ENCODE peak calls at places on chromosomes 16 and 17, in eight cellular contexts. J is body of pancreas; I is fibroblast of mammary gland; D is CD8-positive, alpha-beta memory T cell; C is lower leg skin; F is OCI-LY7; L is HAP-1; O is SJSA1. A is an unnamed sample.

GRCh38 chr17:29143894-29144293 is 36.3 kb downstream of the MYO18A start:
- DNase-seq in O (no peak), D (no peak), J (no peak), I (no peak), L (peak; percentile 41), C (no peak), F (peak; percentile 59), A (no peak)

GRCh38 chr17:17344507-17345293 is 41.5 kb downstream of the NT5M start:
- DNase-seq in F (no peak), L (peak; percentile 5), O (peak; percentile 28), I (no peak), C (no peak), J (no peak), D (no peak), A (no peak)

GRCh38 chr17:78032166-78032565 is 73.7 kb downstream of the TNRC6C start:
- DNase-seq in O (no peak), I (peak; percentile 63), L (no peak), J (no peak), C (no peak), F (no peak), D (no peak), A (no peak)

GRCh38 chr17:39547713-39548478 is 59.8 kb downstream of the NEUROD2 start:
- DNase-seq in C (peak; percentile 67), F (peak; percentile 63), D (peak; percentile 54), J (peak; percentile 55), L (peak; percentile 81), I (peak; percentile 40), O (peak; percentile 59), A (peak; percentile 31)

GRCh38 chr16:63066552-63066951 is 1030.3 kb upstream of the CDH8 start:
- DNase-seq in I (no peak), D (no peak), L (no peak), J (no peak), F (no peak), C (no peak), O (no peak), A (no peak)

GRCh38 chr17:28974451-28974850 is 23.1 kb upstream of the PHF12 start:
- DNase-seq in J (no peak), D (no peak), F (no peak), C (no peak), L (no peak), I (no peak), O (no peak), A (no peak)

GRCh38 chr16:66996983-66997358 is 8.6 kb downstream of the CES4A start:
- DNase-seq in D (no peak), I (no peak), F (no peak), L (no peak), O (no peak), C (no peak), J (no peak), A (no peak)

GRCh38 chr17:78314683-78315354 is 45.1 kb downstream of the SOCS3 start:
- DNase-seq in J (no peak), F (no peak), D (no peak), L (no peak), I (peak; percentile 41), C (no peak), O (no peak), A (no peak)

GRCh38 chr17:60154616-60155426 is 5.0 kb downstream of the CA4 start:
- DNase-seq in I (peak; percentile 95), J (peak; percentile 34), F (no peak), O (no peak), D (no peak), C (no peak), L (peak; percentile 43), A (no peak)

GRCh38 chr17:49575524-49576120 is at the start of gene NXPH3:
- DNase-seq in L (peak; percentile 82), F (peak; percentile 41), J (peak; percentile 49), D (peak; percentile 55), O (peak; percentile 75), I (peak; percentile 33), C (no peak), A (no peak)

GRCh38 chr17:75288784-75289121 is 480 bp downstream of the SLC25A19 start:
- DNase-seq in I (no peak), F (peak; percentile 78), L (peak; percentile 74), D (no peak), J (no peak), C (no peak), O (no peak), A (peak; percentile 32)

GRCh38 chr17:57478851-57479250 is 222.5 kb downstream of the MSI2 start:
- DNase-seq in I (no peak), C (no peak), J (no peak), F (no peak), D (no peak), L (no peak), O (no peak), A (no peak)

GRCh38 chr17:29154516-29155234 is 25.5 kb downstream of the MYO18A start:
- DNase-seq in L (no peak), I (no peak), J (no peak), F (no peak), D (no peak), C (no peak), O (no peak), A (no peak)

GRCh38 chr16:69223882-69224281 is 36.9 kb downstream of the SNTB2 start:
- DNase-seq in F (no peak), J (no peak), D (no peak), O (no peak), I (peak; percentile 90), L (no peak), C (no peak), A (no peak)

GRCh38 chr17:64020068-64020766 is at the start of gene ICAM2:
- DNase-seq in C (peak; percentile 54), I (no peak), L (no peak), J (peak; percentile 76), O (no peak), D (peak; percentile 98), F (peak; percentile 91), A (peak; percentile 98)

GRCh38 chr16:46918905-46919792 is 35.0 kb downstream of the GPT2 start:
- DNase-seq in F (peak; percentile 72), C (no peak), I (no peak), D (no peak), O (no peak), J (peak; percentile 97), L (no peak), A (no peak)

GRCh38 chr16:46915483-46916025 is 31.4 kb downstream of the GPT2 start:
- DNase-seq in C (no peak), D (no peak), J (no peak), L (no peak), I (no peak), O (no peak), F (no peak), A (no peak)

GRCh38 chr16:46918400-46918799 is 34.2 kb downstream of the GPT2 start:
- DNase-seq in J (no peak), F (no peak), O (no peak), I (no peak), C (no peak), D (no peak), L (no peak), A (no peak)

GRCh38 chr16:46914556-46915201 is 30.5 kb downstream of the GPT2 start:
- DNase-seq in D (no peak), I (no peak), L (no peak), F (no peak), C (no peak), J (no peak), O (no peak), A (no peak)

DNA sequence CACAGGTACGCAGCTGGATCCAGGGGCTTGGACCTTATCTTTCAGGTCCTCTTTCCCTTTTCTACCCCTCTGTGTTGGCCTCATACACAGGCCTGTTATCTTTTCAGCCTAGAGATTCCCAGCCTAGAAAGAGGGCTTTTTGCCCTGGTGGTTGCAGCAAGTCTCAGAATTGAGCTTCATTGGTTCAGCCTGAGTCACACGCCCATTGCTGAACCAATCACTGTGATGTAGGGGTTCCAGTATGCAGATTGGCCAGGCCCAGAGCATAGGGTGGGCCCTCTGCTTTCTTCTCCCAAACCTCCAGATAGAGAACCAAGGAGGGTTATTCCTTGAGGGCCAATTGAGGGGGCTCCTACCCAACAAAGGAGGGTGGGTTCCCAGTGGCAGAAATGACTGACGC is 32.8 kb downstream of the GPT2 start:
- DNase-seq in O (no peak), L (no peak), J (no peak), F (peak; percentile 37), I (peak; percentile 21), C (no peak), D (no peak), A (peak; percentile 21)
- H3K4me3 ChIP-seq in O (no peak overlapping the region), L (no peak overlapping the region), J (no peak overlapping the region), F (no peak overlapping the region), I (no peak overlapping the region), C (no peak overlapping the region), D (no peak overlapping the region), A (no peak overlapping the region)

DNA sequence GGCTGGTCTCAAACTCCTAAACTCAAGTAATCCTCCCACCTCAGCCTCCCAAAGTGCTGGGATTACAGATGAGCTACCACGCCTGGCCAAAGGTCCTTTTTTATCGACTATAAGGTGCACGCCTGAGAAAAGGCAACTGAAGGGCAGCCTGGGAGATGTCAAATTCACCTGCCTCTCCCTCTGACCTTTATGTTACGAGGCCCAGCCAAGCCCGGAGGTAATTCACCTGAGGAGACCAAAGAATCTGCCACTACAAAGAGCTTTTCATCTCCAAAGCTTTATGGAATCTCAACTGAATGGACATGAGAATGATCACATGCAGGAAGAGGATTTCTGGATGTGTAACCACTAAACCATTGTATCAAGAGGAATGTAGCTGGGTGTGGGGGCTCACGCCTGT is 37.2 kb downstream of the LYRM1 start:
- DNase-seq in C (no peak), L (no peak), F (no peak), O (no peak), D (no peak), I (no peak), J (no peak), A (no peak)
- H3K4me3 ChIP-seq in C (no peak overlapping the region), L (no peak overlapping the region), F (no peak overlapping the region), O (no peak overlapping the region), D (no peak overlapping the region), I (no peak overlapping the region), J (no peak overlapping the region), A (no peak overlapping the region)

GRCh38 chr17:81735181-81736102 is 23.4 kb downstream of the SLC25A10 start:
- DNase-seq in L (no peak), O (no peak), F (no peak), J (peak; percentile 57), D (no peak), I (peak; percentile 53), C (peak; percentile 62), A (no peak)
- H3K4me3 ChIP-seq in L (no peak overlapping the region), O (no peak overlapping the region), F (no peak overlapping the region), J (no peak overlapping the region), D (no peak overlapping the region), I (no peak overlapping the region), C (no peak overlapping the region), A (peak overlapping the region; percentile 29)

DNA sequence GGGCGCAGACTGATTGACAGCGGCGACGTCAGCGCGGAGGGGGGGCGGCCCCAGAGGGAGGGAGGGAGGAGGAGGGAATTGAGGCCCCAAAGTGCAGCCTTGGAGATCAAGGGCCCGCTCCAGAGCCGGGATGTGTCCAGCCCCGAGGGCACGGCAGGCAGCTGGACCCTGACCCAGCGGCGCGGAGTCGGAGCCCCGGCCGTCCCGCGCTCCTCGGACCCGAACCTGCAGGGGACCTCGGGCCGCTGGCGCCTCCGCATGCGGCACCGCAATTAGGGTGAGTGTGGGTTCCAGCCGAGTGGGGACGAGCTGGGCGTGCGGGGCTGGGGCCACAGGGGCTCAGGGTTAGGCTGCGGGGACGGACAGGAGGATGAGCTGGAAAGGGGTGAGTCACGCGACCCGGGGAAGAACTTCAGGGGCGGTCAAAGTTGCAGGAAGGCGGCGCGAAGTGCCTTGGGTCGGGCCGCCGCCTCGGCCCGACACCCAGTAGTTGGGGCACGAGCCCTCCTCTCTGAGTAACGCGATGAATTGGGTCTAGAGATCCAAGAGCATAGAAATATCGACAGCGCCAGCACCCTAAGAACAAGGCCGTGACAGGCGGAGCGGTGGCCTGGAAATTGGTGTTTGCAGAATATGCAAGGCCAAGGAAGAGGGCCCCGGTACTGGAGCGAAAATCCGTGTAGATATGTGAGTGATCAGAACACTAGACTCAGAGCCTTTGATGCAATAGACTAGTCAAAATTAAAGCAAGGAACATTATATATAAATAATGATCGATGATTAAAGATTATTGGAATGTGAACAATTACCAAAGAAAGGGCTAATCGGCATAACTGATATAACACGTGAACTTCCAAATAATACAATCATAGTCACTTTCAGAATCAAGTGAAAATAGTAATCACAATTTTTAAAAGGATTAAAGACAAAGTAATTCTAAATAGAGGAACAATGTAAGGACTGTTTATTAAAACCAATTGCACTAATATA is at the start of gene TBX4:
- DNase-seq in F (no peak), I (no peak), J (no peak), L (no peak), C (no peak), D (no peak), O (peak; percentile 40), A (no peak)
- H3K4me3 ChIP-seq in F (no peak within 1 kb of the TSS), I (no peak within 1 kb of the TSS), J (no peak within 1 kb of the TSS), L (no peak within 1 kb of the TSS), C (no peak within 1 kb of the TSS), D (no peak within 1 kb of the TSS), O (no peak within 1 kb of the TSS), A (no peak within 1 kb of the TSS)